ENCODE peak calls at places on chromosomes 16 and 17, in nine cellular contexts. W is GM23338, T is A549, P is GM12878, N is SK-N-SH, Z is HL-60, H is K562, B is HCT116, Q is HepG2. Y is an unnamed sample.

GRCh38 chr16:56611281-56611833 is 3.0 kb downstream of the MT2A start:
- DNase-seq in W (no peak), T (peak), P (no peak), N (no peak), Z (no peak), H (no peak), B (peak), Q (peak), Y (no peak)

GRCh38 chr16:69087161-69087581 is 18.3 kb upstream of the HAS3 start:
- DNase-seq in W (no peak), T (no peak), P (no peak), N (no peak), Z (no peak), H (no peak), B (no peak), Q (no peak), Y (no peak)

GRCh38 chr17:55845385-55845784 is 94.5 kb downstream of the PCTP start:
- DNase-seq in W (peak), T (peak), P (no peak), N (peak), Z (no peak), H (no peak), B (no peak), Q (no peak), Y (no peak)

GRCh38 chr16:50303041-50303604 is 36.8 kb downstream of the ADCY7 start:
- DNase-seq in W (no peak), T (no peak), P (no peak), N (peak), Z (no peak), H (no peak), B (no peak), Q (peak), Y (no peak)

GRCh38 chr16:83305092-83305491 is 502.7 kb upstream of the HSBP1 start:
- DNase-seq in W (no peak), T (no peak), P (no peak), N (no peak), Z (no peak), H (no peak), B (no peak), Q (no peak), Y (no peak)

GRCh38 chr17:32503251-32504165 is 16.7 kb downstream of the CDK5R1 start:
- DNase-seq in W (no peak), T (no peak), P (peak), N (no peak), Z (no peak), H (no peak), B (no peak), Q (no peak), Y (no peak)

GRCh38 chr17:80753946-80754345 is 209.3 kb downstream of the RPTOR start:
- DNase-seq in W (no peak), T (no peak), P (no peak), N (no peak), Z (no peak), H (no peak), B (no peak), Q (no peak), Y (no peak)

GRCh38 chr16:80739523-80739922 is 64.9 kb downstream of the CDYL2 start:
- DNase-seq in W (no peak), T (no peak), P (no peak), N (no peak), Z (no peak), H (no peak), B (no peak), Q (no peak), Y (no peak)

GRCh38 chr16:11151156-11151904 is 104.7 kb downstream of the SOCS1 start:
- DNase-seq in W (no peak), T (no peak), P (no peak), N (peak), Z (no peak), H (no peak), B (no peak), Q (no peak), Y (no peak)

GRCh38 chr17:9356488-9356911 is 219.1 kb downstream of the STX8 start:
- DNase-seq in W (no peak), T (no peak), P (no peak), N (no peak), Z (no peak), H (no peak), B (no peak), Q (no peak), Y (no peak)

GRCh38 chr17:59669411-59669810 is 37.8 kb downstream of the PTRH2 start:
- DNase-seq in W (no peak), T (peak), P (no peak), N (no peak), Z (no peak), H (no peak), B (no peak), Q (no peak), Y (no peak)

GRCh38 chr17:78692460-78693010 is 89.5 kb downstream of the CYTH1 start:
- DNase-seq in W (no peak), T (no peak), P (no peak), N (no peak), Z (no peak), H (no peak), B (no peak), Q (no peak), Y (no peak)

GRCh38 chr17:78684026-78684425 is 98.0 kb downstream of the CYTH1 start:
- DNase-seq in W (no peak), T (no peak), P (no peak), N (no peak), Z (no peak), H (no peak), B (no peak), Q (no peak), Y (no peak)

GRCh38 chr17:78689029-78689428 is 93.0 kb downstream of the CYTH1 start:
- DNase-seq in W (no peak), T (no peak), P (no peak), N (no peak), Z (no peak), H (no peak), B (no peak), Q (no peak), Y (no peak)

GRCh38 chr17:78687125-78687524 is 94.9 kb downstream of the CYTH1 start:
- DNase-seq in W (no peak), T (no peak), P (no peak), N (no peak), Z (no peak), H (no peak), B (no peak), Q (no peak), Y (no peak)

GRCh38 chr17:78687944-78688343 is 94.1 kb downstream of the CYTH1 start:
- DNase-seq in W (no peak), T (no peak), P (no peak), N (no peak), Z (no peak), H (no peak), B (no peak), Q (no peak), Y (no peak)
- TF ChIP-seq REST in W (no peak), T (no peak), P (no peak), N (no peak), Z (no peak), H (no peak), B (no peak), Q (no peak), Y (no peak)

DNA sequence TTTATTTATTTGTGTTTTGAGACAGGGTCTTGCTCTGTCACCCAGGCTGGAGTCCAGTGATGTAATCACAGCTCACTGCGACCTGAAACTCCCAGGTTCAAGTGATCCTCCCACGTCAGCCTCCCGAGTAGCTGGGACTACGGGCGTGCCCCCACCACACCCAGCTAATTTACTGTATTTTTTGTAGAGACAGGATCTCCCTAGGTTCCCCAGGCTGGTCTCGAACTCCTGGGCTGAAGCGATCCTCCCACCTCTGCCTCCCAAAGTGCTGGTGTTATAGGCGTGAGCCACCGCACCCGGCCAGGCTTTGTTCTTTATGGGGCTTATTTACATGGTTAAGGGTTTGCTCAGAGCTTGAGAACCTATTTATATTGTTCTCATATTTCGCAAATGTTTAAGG is 5.8 kb upstream of the MEIOB start:
- DNase-seq in W (no peak), T (no peak), P (no peak), N (no peak), Z (no peak), H (no peak), B (no peak), Q (no peak), Y (no peak)
- TF ChIP-seq REST in W (no peak), T (no peak), P (no peak), N (no peak), Z (no peak), H (no peak), B (no peak), Q (no peak), Y (no peak)

DNA sequence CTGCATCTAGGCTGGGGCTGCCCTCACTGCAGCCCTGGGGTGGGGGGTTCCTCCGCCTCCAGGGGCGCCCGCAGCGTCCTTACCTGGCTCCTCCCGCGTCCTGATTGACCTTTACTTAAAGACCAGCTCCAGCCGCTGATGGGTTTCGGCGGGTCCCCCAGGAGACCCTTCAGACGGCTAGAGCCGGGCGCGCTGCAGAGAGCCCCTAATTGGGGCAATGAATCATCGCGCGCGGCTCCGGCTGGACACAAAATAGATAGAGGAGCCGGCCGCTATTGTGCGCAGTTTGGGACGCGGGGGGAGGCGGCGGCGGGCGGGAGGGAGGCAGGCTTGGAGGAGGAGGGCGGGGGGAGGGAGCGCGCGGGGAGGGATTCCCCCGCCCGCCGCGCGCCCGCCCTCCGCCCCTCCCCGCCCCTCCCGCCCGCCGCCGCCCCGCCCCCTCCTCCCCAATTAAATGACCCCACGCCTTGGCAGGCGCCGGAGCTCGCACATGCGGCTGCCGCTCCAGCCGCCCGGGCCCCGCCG is 56.5 kb upstream of the CIBAR2 start:
- DNase-seq in W (peak), T (no peak), P (no peak), N (peak), Z (no peak), H (peak), B (no peak), Q (no peak), Y (no peak)
- TF ChIP-seq REST in W (no peak), T (no peak), P (no peak), N (no peak), Z (no peak), H (no peak), B (no peak), Q (no peak), Y (no peak)

GRCh38 chr17:44687752-44688151 is 1.8 kb downstream of the CCDC43 start:
- DNase-seq in W (no peak), T (no peak), P (no peak), N (no peak), Z (no peak), H (no peak), B (no peak), Q (no peak), Y (no peak)
- TF ChIP-seq REST in W (no peak), T (no peak), P (no peak), N (no peak), Z (no peak), H (no peak), B (no peak), Q (no peak), Y (no peak)

DNA sequence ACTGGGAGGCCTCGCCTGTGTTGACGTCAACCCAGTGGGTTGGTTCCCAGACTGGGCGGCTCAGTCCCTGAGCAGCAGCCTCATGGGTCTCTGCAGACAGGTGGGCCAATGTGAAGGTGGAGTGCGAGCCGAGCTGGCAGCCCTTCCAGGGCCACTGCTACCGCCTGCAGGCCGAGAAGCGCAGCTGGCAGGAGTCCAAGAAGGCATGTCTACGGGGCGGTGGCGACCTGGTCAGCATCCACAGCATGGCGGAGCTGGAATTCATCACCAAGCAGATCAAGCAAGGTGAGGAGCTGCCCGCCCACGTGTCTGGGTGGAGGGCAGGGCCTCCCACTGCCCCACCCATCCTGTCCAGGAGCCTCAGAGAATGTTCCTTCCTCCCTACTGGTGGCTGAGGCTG is 44.1 kb downstream of the MRC2 start:
- DNase-seq in W (no peak), T (no peak), P (no peak), N (peak), Z (no peak), H (peak), B (no peak), Q (peak), Y (no peak)
- TF ChIP-seq REST in W (no peak), T (no peak), P (no peak), N (no peak), Z (no peak), H (no peak), B (no peak), Q (no peak), Y (no peak)

GRCh38 chr17:64343071-64343774 is 47.4 kb downstream of the PECAM1 start:
- DNase-seq in W (no peak), T (no peak), P (no peak), N (no peak), Z (no peak), H (no peak), B (no peak), Q (no peak), Y (no peak)

GRCh38 chr17:64348666-64349065 is 42.0 kb downstream of the PECAM1 start:
- DNase-seq in W (no peak), T (no peak), P (no peak), N (no peak), Z (no peak), H (no peak), B (no peak), Q (no peak), Y (no peak)

GRCh38 chr17:64349949-64350348 is 40.7 kb downstream of the PECAM1 start:
- DNase-seq in W (no peak), T (no peak), P (no peak), N (no peak), Z (no peak), H (no peak), B (no peak), Q (no peak), Y (no peak)

GRCh38 chr17:64343833-64344637 is 46.6 kb downstream of the PECAM1 start:
- DNase-seq in W (peak), T (peak), P (no peak), N (no peak), Z (no peak), H (no peak), B (no peak), Q (peak), Y (no peak)

DNA sequence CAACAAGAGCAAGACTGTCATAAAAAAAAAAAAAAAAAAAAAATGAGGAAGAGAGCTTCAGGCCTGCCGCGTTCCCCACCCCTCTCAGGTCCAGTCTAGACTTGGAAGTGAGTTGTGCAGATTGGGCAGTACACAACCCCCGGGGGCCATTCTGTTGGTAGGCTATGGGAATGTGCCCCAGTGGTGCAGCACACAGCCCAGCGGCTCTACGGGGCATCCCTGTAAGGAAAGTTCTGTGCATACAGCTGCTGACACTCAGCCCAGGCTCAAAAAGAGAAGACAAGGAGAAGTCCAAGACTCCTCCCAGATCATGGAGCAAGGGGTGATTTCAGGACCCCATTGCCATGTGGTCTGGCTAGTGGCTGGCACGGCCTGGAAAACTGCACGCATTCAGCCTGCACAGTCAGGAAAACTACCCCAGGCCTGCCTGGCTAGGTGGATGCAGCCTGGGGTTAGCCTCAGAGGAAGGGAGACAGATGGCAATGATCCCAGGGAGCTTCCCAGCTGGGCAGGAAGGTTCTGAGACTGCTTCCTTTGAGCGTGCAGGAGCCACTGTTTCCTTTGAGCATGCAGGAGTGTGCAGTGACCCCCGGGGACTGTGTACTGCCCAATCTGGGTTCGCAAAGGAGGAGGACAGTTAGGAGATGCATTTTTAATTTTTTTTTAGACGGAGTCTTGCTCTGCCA is 44.8 kb downstream of the PECAM1 start:
- DNase-seq in W (no peak), T (no peak), P (no peak), N (no peak), Z (no peak), H (no peak), B (no peak), Q (no peak), Y (no peak)
- TF ChIP-seq REST in W (no peak), T (no peak), P (no peak), N (no peak), Z (no peak), H (no peak), B (no peak), Q (no peak), Y (no peak)

DNA sequence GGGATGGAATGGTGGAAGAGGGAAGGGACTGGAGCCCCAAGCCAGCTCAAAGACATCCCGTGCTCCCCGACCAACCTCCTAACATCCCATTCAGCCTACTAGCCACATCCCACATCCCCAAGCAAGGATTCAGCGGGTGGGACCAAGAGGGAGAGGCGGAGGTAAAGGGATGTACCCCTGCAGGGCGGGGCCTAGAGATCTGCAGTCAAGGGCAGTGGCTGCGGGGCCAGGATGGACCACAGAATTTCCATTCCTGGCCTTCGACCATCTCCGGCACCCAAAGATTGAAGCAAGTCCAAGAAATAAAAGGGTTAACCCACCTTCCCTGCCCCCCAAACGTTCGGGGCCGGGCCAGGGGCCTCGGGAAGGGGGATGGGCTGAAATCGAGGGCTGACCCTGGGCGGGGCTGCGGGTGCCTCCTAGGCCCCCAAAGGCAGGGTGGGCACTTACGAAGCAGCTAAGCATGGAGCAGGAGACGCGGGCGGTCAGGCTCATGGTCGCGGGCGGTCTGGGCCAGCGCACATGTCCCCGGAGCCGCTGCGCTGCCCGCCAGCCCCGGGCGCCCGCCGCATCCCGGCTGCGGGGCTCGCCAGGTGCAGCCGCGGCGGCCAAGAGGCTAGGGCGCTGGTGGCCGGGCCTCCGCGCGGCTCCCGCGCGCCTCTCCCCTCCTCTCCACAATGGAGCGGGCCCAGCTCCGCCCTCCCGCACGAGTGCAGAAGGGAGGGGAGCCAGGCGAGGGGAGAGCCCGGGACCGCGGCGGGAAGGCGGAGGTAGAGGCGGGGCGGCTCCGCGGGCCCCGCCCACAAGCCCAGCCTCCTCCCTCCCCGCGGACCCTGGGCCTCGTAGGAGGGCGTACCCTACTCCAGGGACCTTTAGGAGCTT is at the start of gene MTMR4:
- DNase-seq in W (peak), T (peak), P (no peak), N (peak), Z (peak), H (peak), B (peak), Q (peak), Y (no peak)
- TF ChIP-seq REST in W (no peak), T (no peak), P (no peak), N (no peak), Z (no peak), H (no peak), B (no peak), Q (no peak), Y (no peak)

Y was measured in Panc1.